ENCODE peak calls at places on chromosomes 16 and 17, in eight cellular contexts. T is OCI-LY7, D is NB4, F is body of pancreas, I is RWPE1, G is MCF 10A, L is fibroblast of lung, U is nephron progenitor cell. S is an unnamed sample.
A peak's percentile ranks its signal among the peaks of the same experiment; 100 is the strongest.

GRCh38 chr16:67230809-67231660 is 4.1 kb downstream of the TMEM208 start:
- DNase-seq in T (no peak), D (no peak), F (no peak), I (no peak), G (no peak), L (no peak), U (no peak), S (no peak)

GRCh38 chr17:66177048-66177447 is 14.9 kb downstream of the CEP112 start:
- DNase-seq in T (no peak), D (no peak), F (no peak), I (no peak), G (no peak), L (no peak), U (no peak), S (no peak)

GRCh38 chr17:81711814-81712467 is at the start of gene SLC25A10:
- DNase-seq in T (peak; percentile 93), D (peak; percentile 89), F (peak; percentile 95), I (peak; percentile 84), G (peak; percentile 85), L (peak; percentile 68), U (peak; percentile 82), S (peak; percentile 98)

GRCh38 chr16:65283238-65283651 is 161.4 kb upstream of the CDH11 start:
- DNase-seq in T (no peak), D (no peak), F (no peak), I (no peak), G (no peak), L (no peak), U (no peak), S (no peak)

GRCh38 chr16:53609536-53609935 is 94.1 kb downstream of the RPGRIP1L start:
- DNase-seq in T (no peak), D (no peak), F (no peak), I (no peak), G (no peak), L (no peak), U (no peak), S (no peak)

GRCh38 chr16:87165151-87165550 is 152.0 kb downstream of the C16orf95 start:
- DNase-seq in T (no peak), D (no peak), F (no peak), I (no peak), G (no peak), L (no peak), U (no peak), S (no peak)

GRCh38 chr17:42111901-42112551 is 488 bp downstream of the DHX58 start:
- DNase-seq in T (no peak), D (no peak), F (peak; percentile 58), I (peak; percentile 42), G (no peak), L (peak; percentile 38), U (no peak), S (no peak)

GRCh38 chr16:51155199-51155607 is 4.1 kb upstream of the SALL1 start:
- DNase-seq in T (no peak), D (no peak), F (no peak), I (no peak), G (no peak), L (no peak), U (peak; percentile 76), S (no peak)

GRCh38 chr16:29729116-29729521 is 16.7 kb downstream of the C16orf54 start:
- DNase-seq in T (peak; percentile 45), D (peak; percentile 49), F (no peak), I (peak; percentile 60), G (peak; percentile 68), L (peak; percentile 56), U (peak; percentile 21), S (no peak)

GRCh38 chr17:9116311-9116820 is 95.1 kb downstream of the NTN1 start:
- DNase-seq in T (no peak), D (peak; percentile 5), F (no peak), I (no peak), G (no peak), L (no peak), U (peak; percentile 23), S (no peak)

GRCh38 chr16:79764415-79765149 is 164.0 kb upstream of the MAF start:
- DNase-seq in T (no peak), D (no peak), F (no peak), I (no peak), G (no peak), L (no peak), U (no peak), S (no peak)

GRCh38 chr17:62735027-62735651 is 73.0 kb downstream of the MARCHF10 start:
- DNase-seq in T (no peak), D (no peak), F (no peak), I (no peak), G (no peak), L (no peak), U (no peak), S (no peak)

GRCh38 chr16:30051518-30051917 is 14.0 kb upstream of the ALDOA start:
- DNase-seq in T (no peak), D (no peak), F (no peak), I (peak; percentile 52), G (no peak), L (no peak), U (no peak), S (no peak)

GRCh38 chr17:60390223-60390622 is 1.7 kb downstream of the USP32 start:
- DNase-seq in T (no peak), D (peak; percentile 67), F (no peak), I (peak; percentile 68), G (peak; percentile 85), L (peak; percentile 38), U (no peak), S (no peak)

GRCh38 chr16:50837324-50837723 is 95.4 kb downstream of the CYLD start:
- DNase-seq in T (no peak), D (no peak), F (no peak), I (no peak), G (no peak), L (no peak), U (no peak), S (no peak)

GRCh38 chr17:29682987-29683386 is 60.3 kb upstream of the CORO6 start:
- DNase-seq in T (no peak), D (no peak), F (no peak), I (no peak), G (no peak), L (no peak), U (no peak), S (no peak)

GRCh38 chr16:4410335-4411075 is 5.9 kb downstream of the CORO7 start:
- DNase-seq in T (no peak), D (no peak), F (peak; percentile 43), I (no peak), G (peak; percentile 71), L (peak; percentile 99), U (no peak), S (no peak)

GRCh38 chr16:10525214-10525825 is 55.1 kb downstream of the EMP2 start:
- DNase-seq in T (no peak), D (no peak), F (no peak), I (no peak), G (no peak), L (no peak), U (no peak), S (no peak)

GRCh38 chr17:79997004-79997673 is 38.5 kb downstream of the TBC1D16 start:
- DNase-seq in T (peak; percentile 90), D (peak; percentile 98), F (no peak), I (no peak), G (no peak), L (no peak), U (no peak), S (no peak)

GRCh38 chr17:50280068-50280467 is 5.8 kb downstream of the TMEM92 start:
- DNase-seq in T (no peak), D (peak; percentile 50), F (no peak), I (no peak), G (peak; percentile 55), L (no peak), U (no peak), S (no peak)

GRCh38 chr17:41784207-41784744 is 2.2 kb downstream of the JUP start:
- DNase-seq in T (no peak), D (peak; percentile 97), F (peak; percentile 61), I (peak; percentile 84), G (peak; percentile 96), L (peak; percentile 43), U (peak; percentile 38), S (peak; percentile 80)

GRCh38 chr16:29237971-29238370 is 168.5 kb downstream of the NPIPB11 start:
- DNase-seq in T (no peak), D (no peak), F (no peak), I (no peak), G (no peak), L (no peak), U (no peak), S (no peak)

GRCh38 chr17:56806949-56807348 is 26.8 kb downstream of the C17orf67 start:
- DNase-seq in T (no peak), D (no peak), F (no peak), I (no peak), G (no peak), L (no peak), U (no peak), S (no peak)

DNA sequence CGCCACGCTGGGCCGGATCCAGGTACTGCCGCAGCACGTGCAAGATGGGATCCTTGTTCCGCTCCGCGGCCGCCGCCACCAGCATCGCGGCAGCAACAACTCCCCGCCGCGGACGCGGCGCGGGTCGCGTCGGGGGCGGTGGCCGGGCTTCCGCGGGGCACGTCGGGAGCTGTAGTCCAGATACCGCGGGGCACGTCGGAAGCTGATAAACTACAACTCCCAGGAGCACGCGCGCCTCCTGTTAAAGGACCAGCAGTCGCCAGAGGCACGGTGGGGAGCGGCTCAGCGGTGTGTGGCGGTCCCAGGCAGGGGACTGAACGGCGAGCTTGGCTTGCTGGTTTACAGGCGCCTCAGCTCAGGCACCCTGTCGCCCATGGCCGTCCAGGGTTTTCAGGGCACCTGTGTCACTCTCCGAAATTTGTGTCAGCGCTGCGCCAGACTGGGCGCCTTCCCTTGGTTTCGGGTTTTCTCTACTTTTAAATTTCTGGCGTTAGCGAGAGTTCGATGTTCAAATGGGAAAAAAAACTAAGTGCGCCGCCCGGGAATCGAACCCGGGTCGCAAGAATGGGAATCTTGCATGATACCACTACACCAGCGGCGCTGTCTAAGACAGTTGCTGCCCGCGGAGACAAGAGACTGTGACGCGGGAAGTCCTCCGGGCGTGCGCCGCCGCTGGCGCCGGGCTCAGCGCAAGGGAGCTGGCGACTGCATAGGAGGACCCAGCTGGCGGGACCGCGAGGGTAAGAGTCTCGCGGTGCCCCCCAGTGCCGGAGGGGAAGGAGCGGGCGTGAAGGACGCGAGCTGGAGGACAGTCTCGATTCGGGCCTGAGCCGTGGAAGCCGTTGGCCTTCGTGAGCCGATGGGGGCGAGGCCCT is at the start of gene METTL26:
- DNase-seq in T (peak; percentile 96), D (peak; percentile 92), F (peak; percentile 97), I (peak; percentile 88), G (peak; percentile 95), L (peak; percentile 94), U (peak; percentile 92), S (peak; percentile 99)
- TF ChIP-seq CTCF in T (no peak), D (no peak), F (peak; percentile 10), I (no peak), G (no peak), L (no peak), U (no peak), S (no peak)

GRCh38 chr16:14186007-14186953 is 115.2 kb downstream of the MRTFB start:
- DNase-seq in T (peak; percentile 4), D (no peak), F (no peak), I (no peak), G (peak; percentile 18), L (peak; percentile 89), U (peak; percentile 64), S (no peak)
- TF ChIP-seq CTCF in T (peak; percentile 68), D (peak; percentile 33), F (peak; percentile 41), I (peak; percentile 21), G (peak; percentile 11), L (peak; percentile 71), U (peak; percentile 49), S (no peak)

GRCh38 chr17:53950207-53950857 is 127.6 kb downstream of the KIF2B start:
- DNase-seq in T (peak; percentile 12), D (peak; percentile 12), F (no peak), I (no peak), G (no peak), L (no peak), U (peak; percentile 3), S (no peak)
- TF ChIP-seq CTCF in T (peak; percentile 64), D (peak; percentile 20), F (no peak), I (no peak), G (no peak), L (no peak), U (peak; percentile 39), S (no peak)

GRCh38 chr16:59192551-59193199 is 458.6 kb upstream of the GOT2 start:
- DNase-seq in T (peak; percentile 10), D (peak; percentile 58), F (no peak), I (no peak), G (no peak), L (peak; percentile 34), U (peak; percentile 67), S (peak; percentile 10)
- TF ChIP-seq CTCF in T (peak; percentile 72), D (peak; percentile 85), F (peak; percentile 23), I (no peak), G (peak; percentile 49), L (peak; percentile 40), U (peak; percentile 53), S (peak; percentile 25)